ENCODE peak calls at places on chromosomes 3 and 15, in ten cellular contexts. C is psoas muscle; S is pancreas; J is DND-41; M is PC-3; O is lower lobe of right lung; V is fibroblast of lung; W is CD8-positive, alpha-beta memory T cell; L is body of pancreas; G is mammary epithelial cell. N is an unnamed sample.

GRCh38 chr3:65619391-65620298 is 419.1 kb downstream of the MAGI1 start:
- DNase-seq in W (no peak), O (no peak), J (no peak), L (no peak), C (no peak), S (no peak), G (no peak), V (peak; percentile 68), M (no peak), N (no peak)

GRCh38 chr3:61927332-61927731 is 366.0 kb downstream of the PTPRG start:
- DNase-seq in V (peak; percentile 91), O (no peak), M (no peak), S (no peak), L (peak; percentile 49), W (no peak), C (peak; percentile 76), G (peak; percentile 48), J (peak; percentile 55), N (no peak)

GRCh38 chr3:56985460-56986327 is 74.8 kb upstream of the SPATA12 start:
- DNase-seq in G (no peak), M (no peak), S (no peak), V (peak; percentile 53), J (peak; percentile 49), L (no peak), W (no peak), C (no peak), O (no peak), N (peak; percentile 24)

GRCh38 chr3:130991126-130991525 is 35.5 kb downstream of the ASTE1 start:
- DNase-seq in V (no peak), O (no peak), S (no peak), W (no peak), J (no peak), G (no peak), L (no peak), C (no peak), M (no peak), N (no peak)

GRCh38 chr15:22930782-22931484 is 49.2 kb downstream of the CYFIP1 start:
- DNase-seq in O (no peak), W (no peak), L (peak; percentile 90), C (peak; percentile 38), G (peak; percentile 62), J (no peak), V (no peak), M (peak; percentile 40), S (peak; percentile 89), N (no peak)

GRCh38 chr3:53841296-53841695 is 4.9 kb downstream of the CHDH start:
- DNase-seq in O (no peak), G (no peak), C (no peak), L (peak; percentile 61), W (no peak), V (no peak), J (no peak), S (no peak), M (no peak), N (no peak)

GRCh38 chr3:37054370-37054769 is 61.1 kb downstream of the MLH1 start:
- DNase-seq in V (peak; percentile 74), O (no peak), L (no peak), M (peak; percentile 63), G (no peak), W (no peak), C (no peak), J (no peak), S (no peak), N (no peak)

GRCh38 chr3:97736928-97737327 is 27.6 kb upstream of the ARL6 start:
- DNase-seq in W (no peak), O (no peak), C (no peak), J (no peak), V (no peak), M (no peak), S (no peak), L (no peak), G (no peak), N (no peak)

GRCh38 chr15:42070966-42071350 is 23.4 kb downstream of the PLA2G4D start:
- DNase-seq in S (no peak), G (no peak), M (no peak), V (no peak), L (no peak), O (no peak), W (no peak), J (no peak), C (no peak), N (no peak)

GRCh38 chr15:45186771-45187577 is 792 bp downstream of the SHF start:
- DNase-seq in O (no peak), W (no peak), S (no peak), C (no peak), M (no peak), L (no peak), G (no peak), V (no peak), J (no peak), N (no peak)

GRCh38 chr3:57391767-57392166 is 99.3 kb upstream of the ASB14 start:
- DNase-seq in C (no peak), M (no peak), L (no peak), G (no peak), W (no peak), S (no peak), J (no peak), V (no peak), O (no peak), N (no peak)

GRCh38 chr3:181726351-181727121 is 14.8 kb downstream of the SOX2 start:
- DNase-seq in M (no peak), W (no peak), S (no peak), C (no peak), V (no peak), L (no peak), J (no peak), O (no peak), G (no peak), N (no peak)

GRCh38 chr3:195285403-195285802 is 14.4 kb upstream of the XXYLT1 start:
- DNase-seq in G (no peak), J (no peak), V (no peak), M (peak; percentile 20), O (no peak), S (no peak), L (no peak), C (no peak), W (no peak), N (no peak)

GRCh38 chr3:195286115-195286872 is 15.3 kb upstream of the XXYLT1 start:
- DNase-seq in L (no peak), G (no peak), M (peak; percentile 77), W (no peak), O (no peak), J (no peak), V (peak; percentile 91), S (no peak), C (no peak), N (no peak)

GRCh38 chr3:195282982-195283381 is 12.0 kb upstream of the XXYLT1 start:
- DNase-seq in J (no peak), L (no peak), S (no peak), V (no peak), O (no peak), W (no peak), G (peak; percentile 31), C (no peak), M (no peak), N (no peak)

DNA sequence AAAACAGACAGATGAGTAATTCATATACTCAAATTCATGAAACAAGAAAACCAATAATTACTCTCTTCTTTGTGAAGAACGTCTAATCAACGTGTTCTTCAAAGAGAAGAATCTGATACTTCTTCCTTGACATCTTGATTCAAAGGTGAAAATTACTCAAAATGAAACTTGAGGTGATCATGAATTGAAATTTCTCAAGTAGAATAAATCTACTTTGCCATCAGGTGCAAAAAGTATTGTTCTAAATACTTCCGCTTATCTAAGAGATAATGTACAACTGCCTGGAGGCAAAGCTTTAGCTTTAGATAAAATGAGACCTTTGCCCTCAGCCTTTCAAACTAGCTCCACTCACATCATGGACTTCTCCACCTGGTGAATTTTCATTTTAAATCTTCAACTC is 13.9 kb upstream of the XXYLT1 start:
- DNase-seq in V (no peak), W (no peak), O (no peak), G (no peak), S (no peak), L (no peak), M (no peak), C (no peak), J (no peak), N (no peak)
- H3K4me1 ChIP-seq in V (peaks cover 8% of the 10 kb centered on the region), W (no peaks in the 10 kb centered on the region), O (no peaks in the 10 kb centered on the region), G (peaks cover 9% of the 10 kb centered on the region), S (peaks cover 5% of the 10 kb centered on the region), L (peaks cover 10% of the 10 kb centered on the region), M (peaks cover 18% of the 10 kb centered on the region), C (no peaks in the 10 kb centered on the region), J (no peaks in the 10 kb centered on the region), N (peaks cover 3% of the 10 kb centered on the region)

GRCh38 chr3:14451844-14452533 is 49.6 kb downstream of the SLC6A6 start:
- DNase-seq in G (no peak), C (peak; percentile 82), W (no peak), J (no peak), S (no peak), O (no peak), L (peak; percentile 70), M (peak; percentile 77), V (peak; percentile 94), N (no peak)

GRCh38 chr3:14448756-14449728 is 46.6 kb downstream of the SLC6A6 start:
- DNase-seq in J (no peak), M (no peak), V (no peak), L (no peak), W (no peak), S (no peak), O (no peak), C (no peak), G (no peak), N (no peak)

GRCh38 chr3:14450922-14451606 is 48.7 kb downstream of the SLC6A6 start:
- DNase-seq in S (no peak), G (no peak), V (no peak), O (no peak), C (no peak), M (no peak), W (no peak), L (no peak), J (no peak), N (no peak)

GRCh38 chr3:14452676-14453367 is 50.4 kb downstream of the SLC6A6 start:
- DNase-seq in W (no peak), O (peak; percentile 76), J (no peak), C (peak; percentile 90), L (peak; percentile 89), V (peak; percentile 99), M (peak; percentile 92), G (peak; percentile 81), S (peak; percentile 81), N (no peak)

GRCh38 chr3:14450506-14450905 is 48.1 kb downstream of the SLC6A6 start:
- DNase-seq in V (no peak), L (no peak), W (no peak), C (no peak), G (no peak), M (no peak), O (no peak), S (no peak), J (no peak), N (no peak)
- H3K36me3 ChIP-seq in V (peaks cover 14% of the 10 kb centered on the region), L (no peaks in the 10 kb centered on the region), W (peaks cover 45% of the 10 kb centered on the region), C (peaks cover 7% of the 10 kb centered on the region), G (peaks cover 22% of the 10 kb centered on the region), M (peaks cover 43% of the 10 kb centered on the region), O (peaks cover 87% of the 10 kb centered on the region), S (no peaks in the 10 kb centered on the region), J (peaks cover 80% of the 10 kb centered on the region), N (peaks cover 84% of the 10 kb centered on the region)

GRCh38 chr3:13495921-13496723 is 16.0 kb downstream of the HDAC11 start:
- DNase-seq in J (peak; percentile 82), W (peak; percentile 47), V (peak; percentile 88), C (peak; percentile 76), G (peak; percentile 57), O (peak; percentile 77), M (peak; percentile 92), L (peak; percentile 87), S (peak; percentile 79), N (peak; percentile 52)
- H3K27ac ChIP-seq in J (peak overlapping the region; percentile 37), W (no peak overlapping the region), V (no peak overlapping the region), C (no peak overlapping the region), G (no peak overlapping the region), O (no peak overlapping the region), M (peak overlapping the region; percentile 25), L (no peak overlapping the region), S (no peak overlapping the region), N (no peak overlapping the region)

GRCh38 chr3:49413338-49413734 is 1.1 kb downstream of the TCTA start:
- DNase-seq in V (no peak), G (no peak), L (no peak), J (no peak), W (no peak), C (no peak), O (no peak), S (no peak), M (no peak), N (no peak)
- H3K4me1 ChIP-seq in V (peaks cover 3% of the 10 kb centered on the region), G (peaks cover 34% of the 10 kb centered on the region), L (peaks cover 47% of the 10 kb centered on the region), J (peaks cover 79% of the 10 kb centered on the region), W (peaks cover 76% of the 10 kb centered on the region), C (peaks cover 35% of the 10 kb centered on the region), O (peaks cover 65% of the 10 kb centered on the region), S (peaks cover 12% of the 10 kb centered on the region), M (peaks cover 39% of the 10 kb centered on the region), N (peaks cover 73% of the 10 kb centered on the region)

N was measured in CD4-positive, CD25-positive, alpha-beta regulatory T cell.